ENCODE peak calls at places on chromosomes 4 and X, in four cellular contexts. P, A, F and E are unnamed samples.

GRCh38 chr4:13539721-13540445 is 4.4 kb downstream of the NKX3-2 start:
- DNase-seq in P (no peak), A (no peak), F (no peak), E (no peak)

GRCh38 chrX:124719060-124719459 is 372.7 kb downstream of the SH2D1A start:
- DNase-seq in P (no peak), A (no peak), F (no peak), E (no peak)

GRCh38 chr4:90317785-90318184 is 190.6 kb downstream of the CCSER1 start:
- DNase-seq in P (no peak), A (no peak), F (peak; percentile 86), E (no peak)

GRCh38 chr4:141840299-141840986 is 204.1 kb downstream of the IL15 start:
- DNase-seq in P (no peak), A (no peak), F (no peak), E (no peak)

GRCh38 chr4:107888237-107888636 is 43.1 kb upstream of the CYP2U1 start:
- DNase-seq in P (no peak), A (no peak), F (no peak), E (peak; percentile 8)

GRCh38 chr4:6783111-6783981 is 819 bp downstream of the KIAA0232 start:
- DNase-seq in P (peak; percentile 96), A (peak; percentile 54), F (no peak), E (peak; percentile 92)

GRCh38 chr4:158302076-158302866 is 92.0 kb downstream of the TMEM144 start:
- DNase-seq in P (no peak), A (no peak), F (peak; percentile 23), E (no peak)

GRCh38 chr4:41964401-41964800 is 17.2 kb upstream of the DCAF4L1 start:
- DNase-seq in P (no peak), A (no peak), F (no peak), E (no peak)

GRCh38 chr4:110163327-110164070 is 34.9 kb downstream of the ELOVL6 start:
- DNase-seq in P (no peak), A (no peak), F (peak; percentile 69), E (no peak)

GRCh38 chr4:54723220-54723619 is 65.5 kb downstream of the KIT start:
- DNase-seq in P (no peak), A (no peak), F (no peak), E (no peak)

GRCh38 chrX:129700536-129700935 is 38.2 kb upstream of the XPNPEP2 start:
- DNase-seq in P (no peak), A (no peak), F (no peak), E (no peak)

GRCh38 chr4:184993243-184993642 is 25.0 kb upstream of the HELT start:
- DNase-seq in P (no peak), A (no peak), F (no peak), E (no peak)

GRCh38 chr4:183249854-183250253 is 70.2 kb downstream of the CLDN22 start:
- DNase-seq in P (no peak), A (peak; percentile 3), F (no peak), E (no peak)

GRCh38 chrX:56728321-56728720 is 722 bp upstream of the NBDY start:
- DNase-seq in P (no peak), A (no peak), F (no peak), E (no peak)

GRCh38 chr4:149409186-149410056 is 406.2 kb downstream of the IQCM start:
- DNase-seq in P (peak; percentile 61), A (no peak), F (peak; percentile 32), E (no peak)

GRCh38 chr4:13821522-13821921 is 194.0 kb upstream of the BOD1L1 start:
- DNase-seq in P (no peak), A (no peak), F (no peak), E (no peak)

GRCh38 chr4:61204353-61204752 is 4.2 kb downstream of the ADGRL3 start:
- DNase-seq in P (no peak), A (no peak), F (peak; percentile 82), E (no peak)

GRCh38 chrX:8741981-8742380 is 10.0 kb upstream of the ANOS1 start:
- DNase-seq in P (no peak), A (no peak), F (no peak), E (no peak)

GRCh38 chrX:134780908-134781307 is 122.6 kb upstream of the PLAC1 start:
- DNase-seq in P (no peak), A (no peak), F (no peak), E (no peak)

GRCh38 chr4:120749445-120750151 is 172.9 kb downstream of the PRDM5 start:
- DNase-seq in P (no peak), A (peak; percentile 62), F (no peak), E (no peak)

GRCh38 chr4:108377021-108377420 is 208.3 kb upstream of the LEF1 start:
- DNase-seq in P (no peak), A (no peak), F (no peak), E (no peak)

GRCh38 chr4:106160560-106160959 is 155.4 kb downstream of the TBCK start:
- DNase-seq in P (no peak), A (no peak), F (no peak), E (no peak)

GRCh38 chr4:165964591-165964990 is 91.6 kb downstream of the TLL1 start:
- DNase-seq in P (no peak), A (no peak), F (no peak), E (no peak)

GRCh38 chrX:13828392-13828791 is 11.5 kb upstream of the GPM6B start:
- DNase-seq in P (no peak), A (no peak), F (no peak), E (no peak)

GRCh38 chr4:156496797-156497196 is 474.8 kb downstream of the PDGFC start:
- DNase-seq in P (no peak), A (no peak), F (no peak), E (no peak)

GRCh38 chr4:153205757-153206156 is 1.5 kb downstream of the TRIM2 start:
- DNase-seq in P (no peak), A (no peak), F (no peak), E (peak; percentile 31)

GRCh38 chr4:4541040-4541631 is 712 bp downstream of the STX18 start:
- DNase-seq in P (no peak), A (no peak), F (no peak), E (peak; percentile 39)

GRCh38 chrX:78019586-78020483 is 50.4 kb upstream of the PGAM4 start:
- DNase-seq in P (no peak), A (no peak), F (no peak), E (no peak)

GRCh38 chr4:38488891-38489861 is 174.8 kb upstream of the KLF3 start:
- DNase-seq in P (no peak), A (no peak), F (no peak), E (no peak)

GRCh38 chr4:23903859-23904438 is 14.1 kb upstream of the PPARGC1A start:
- DNase-seq in P (peak; percentile 74), A (peak; percentile 49), F (no peak), E (no peak)

GRCh38 chrX:24260827-24261550 is 52.9 kb downstream of the SUPT20HL2 start:
- DNase-seq in P (peak; percentile 63), A (no peak), F (no peak), E (peak; percentile 18)

GRCh38 chr4:41428941-41429669 is 108.9 kb upstream of the LIMCH1 start:
- DNase-seq in P (no peak), A (no peak), F (no peak), E (no peak)

GRCh38 chr4:57075353-57075752 is 34.8 kb downstream of the IGFBP7 start:
- DNase-seq in P (no peak), A (no peak), F (no peak), E (no peak)

GRCh38 chrX:5965406-5965805 is 263.3 kb downstream of the NLGN4X start:
- DNase-seq in P (no peak), A (no peak), F (no peak), E (no peak)

GRCh38 chrX:69065451-69065850 is 99.8 kb downstream of the PJA1 start:
- DNase-seq in P (no peak), A (no peak), F (no peak), E (no peak)

GRCh38 chr4:16226816-16227461 is 668 bp upstream of the TAPT1 start:
- DNase-seq in P (peak; percentile 82), A (no peak), F (no peak), E (peak; percentile 62)